ENCODE peak calls at places on chromosome 14, in eight cellular contexts. Q, P, E, D, R, U, M and J are unnamed samples.

GRCh38 chr14:21924479-21924878 is 250.9 kb upstream of the OR4E1 start:
- DNase-seq in Q (no peak), P (no peak), E (peak; percentile 46), D (peak; percentile 53), R (no peak), U (no peak), M (no peak), J (no peak)

GRCh38 chr14:84282618-84283017 is 1247.3 kb upstream of the FLRT2 start:
- DNase-seq in Q (no peak), P (no peak), E (no peak), D (no peak), R (no peak), U (no peak), M (no peak), J (no peak)

GRCh38 chr14:72855913-72856312 is 38.0 kb downstream of the DPF3 start:
- DNase-seq in Q (no peak), P (peak; percentile 34), E (no peak), D (no peak), R (no peak), U (no peak), M (peak; percentile 73), J (peak; percentile 31)

GRCh38 chr14:106790189-106791036 is 1264.0 kb downstream of the TMEM121 start:
- DNase-seq in Q (no peak), P (no peak), E (no peak), D (peak; percentile 24), R (peak; percentile 85), U (no peak), M (no peak), J (no peak)

GRCh38 chr14:30322819-30323218 is 236.1 kb upstream of the G2E3 start:
- DNase-seq in Q (no peak), P (no peak), E (no peak), D (no peak), R (no peak), U (no peak), M (no peak), J (no peak)

GRCh38 chr14:31895206-31895605 is 181.9 kb upstream of the ARHGAP5 start:
- DNase-seq in Q (no peak), P (peak; percentile 35), E (no peak), D (no peak), R (no peak), U (peak; percentile 55), M (peak; percentile 87), J (no peak)

GRCh38 chr14:65156568-65157366 is 54.5 kb upstream of the MAX start:
- DNase-seq in Q (peak; percentile 80), P (no peak), E (no peak), D (no peak), R (no peak), U (peak; percentile 34), M (peak; percentile 82), J (peak; percentile 58)

GRCh38 chr14:52922059-52922458 is 28.8 kb downstream of the FERMT2 start:
- DNase-seq in Q (no peak), P (no peak), E (no peak), D (no peak), R (no peak), U (no peak), M (no peak), J (no peak)

GRCh38 chr14:49858383-49858782 is 5.8 kb upstream of the NEMF start:
- DNase-seq in Q (no peak), P (no peak), E (no peak), D (peak; percentile 14), R (no peak), U (no peak), M (no peak), J (no peak)

GRCh38 chr14:76405627-76406026 is 29.7 kb downstream of the ESRRB start:
- DNase-seq in Q (no peak), P (no peak), E (no peak), D (no peak), R (no peak), U (no peak), M (no peak), J (no peak)

GRCh38 chr14:74019743-74020142 is 594 bp downstream of the BBOF1 start:
- DNase-seq in Q (no peak), P (no peak), E (no peak), D (no peak), R (no peak), U (peak; percentile 29), M (peak; percentile 76), J (peak; percentile 4)

GRCh38 chr14:52400846-52401245 is 86.7 kb downstream of the PTGER2 start:
- DNase-seq in Q (no peak), P (no peak), E (no peak), D (no peak), R (no peak), U (no peak), M (no peak), J (no peak)

GRCh38 chr14:73780896-73781295 is 66.7 kb upstream of the PNMA1 start:
- DNase-seq in Q (no peak), P (no peak), E (no peak), D (no peak), R (no peak), U (no peak), M (no peak), J (no peak)

GRCh38 chr14:22282429-22282828 is 306.6 kb downstream of the DAD1 start:
- DNase-seq in Q (no peak), P (no peak), E (no peak), D (no peak), R (no peak), U (no peak), M (no peak), J (no peak)

GRCh38 chr14:34826661-34827060 is 48.5 kb downstream of the BAZ1A start:
- DNase-seq in Q (no peak), P (no peak), E (no peak), D (no peak), R (no peak), U (no peak), M (peak; percentile 31), J (no peak)

GRCh38 chr14:104133496-104133895 is 4.9 kb upstream of the KIF26A start:
- DNase-seq in Q (peak; percentile 47), P (no peak), E (peak; percentile 18), D (no peak), R (no peak), U (no peak), M (no peak), J (no peak)
- H3K27me3 ChIP-seq in Q (peaks cover 71% of the 10 kb centered on the region), P (peaks cover 50% of the 10 kb centered on the region), E (peaks cover 19% of the 10 kb centered on the region), D (peaks cover 23% of the 10 kb centered on the region), R (peaks cover 81% of the 10 kb centered on the region), U (peaks cover 18% of the 10 kb centered on the region), M (peaks cover 15% of the 10 kb centered on the region), J (peaks cover 19% of the 10 kb centered on the region)

GRCh38 chr14:105200074-105200473 is 19.0 kb upstream of the NUDT14 start:
- DNase-seq in Q (no peak), P (no peak), E (no peak), D (no peak), R (no peak), U (no peak), M (no peak), J (no peak)
- H3K27me3 ChIP-seq in Q (peaks cover 82% of the 10 kb centered on the region), P (peaks cover 36% of the 10 kb centered on the region), E (no peaks in the 10 kb centered on the region), D (peaks cover 14% of the 10 kb centered on the region), R (peaks cover 82% of the 10 kb centered on the region), U (peaks cover 12% of the 10 kb centered on the region), M (peaks cover 14% of the 10 kb centered on the region), J (peaks cover 4% of the 10 kb centered on the region)

GRCh38 chr14:85528882-85529585 is 910 bp upstream of the FLRT2 start:
- DNase-seq in Q (no peak), P (no peak), E (no peak), D (peak; percentile 25), R (no peak), U (no peak), M (peak; percentile 84), J (no peak)
- H3K27me3 ChIP-seq in Q (peaks cover 40% of the 10 kb centered on the region), P (peaks cover 32% of the 10 kb centered on the region), E (peaks cover 42% of the 10 kb centered on the region), D (peaks cover 58% of the 10 kb centered on the region), R (peaks cover 56% of the 10 kb centered on the region), U (no peaks in the 10 kb centered on the region), M (no peaks in the 10 kb centered on the region), J (no peaks in the 10 kb centered on the region)

DNA sequence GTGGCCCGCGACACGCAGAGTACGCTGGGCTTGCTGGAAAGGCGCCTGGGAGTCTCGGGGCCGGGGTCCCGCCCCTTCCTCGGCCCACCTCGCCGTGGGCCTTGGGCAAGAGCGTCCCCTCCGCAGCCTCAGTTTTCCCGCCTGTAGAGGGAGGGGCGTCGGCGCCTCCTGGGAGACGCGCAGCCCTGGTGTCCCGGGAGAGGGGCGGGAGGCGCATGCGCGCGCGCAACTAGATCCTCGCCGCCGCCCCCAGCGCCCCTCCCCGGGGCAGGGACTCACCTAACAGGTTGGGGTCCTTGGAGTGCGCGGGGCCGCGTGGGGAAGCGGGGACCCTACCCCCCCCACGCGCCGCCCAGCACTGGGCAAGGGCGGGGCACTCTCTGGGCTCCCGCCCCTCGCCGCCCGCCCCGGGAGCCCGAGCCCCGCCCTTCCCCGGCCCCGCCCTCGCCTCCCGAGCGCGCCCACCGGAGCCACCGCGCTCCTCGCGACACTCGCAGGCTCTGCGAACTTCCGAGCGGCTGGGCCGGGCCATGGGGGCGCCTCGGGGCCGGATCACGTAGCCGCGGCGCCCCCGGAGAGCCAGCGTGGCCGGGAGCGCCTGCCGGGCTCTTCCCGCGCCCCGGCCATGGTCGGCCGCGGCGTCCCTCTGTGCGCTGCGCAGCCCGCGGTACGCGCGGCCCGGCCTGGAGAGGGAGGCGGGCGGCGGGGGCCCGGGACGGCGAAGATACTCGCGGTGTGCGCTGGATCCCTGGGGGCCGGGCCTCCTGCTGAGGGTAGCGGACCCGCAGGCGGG is at the start of gene KIF26A:
- DNase-seq in Q (peak; percentile 62), P (no peak), E (peak; percentile 79), D (peak; percentile 75), R (no peak), U (no peak), M (no peak), J (no peak)
- H3K27me3 ChIP-seq in Q (peaks cover 94% of the 10 kb centered on the region), P (peaks cover 77% of the 10 kb centered on the region), E (peaks cover 19% of the 10 kb centered on the region), D (peaks cover 27% of the 10 kb centered on the region), R (peaks cover 82% of the 10 kb centered on the region), U (peaks cover 28% of the 10 kb centered on the region), M (peaks cover 15% of the 10 kb centered on the region), J (peaks cover 25% of the 10 kb centered on the region)